ENCODE peak calls at places on chromosomes 12 and 14, in nine cellular contexts. One of them, this sample, is unnamed.

GRCh38 chr12:80325167-80325959 is 118.7 kb upstream of the PTPRQ start:
- DNase-seq in right lobe of liver: no peak
- DNase-seq in left lung: no peak
- DNase-seq in spleen: no peak
- DNase-seq in dorsolateral prefrontal cortex: no peak
- DNase-seq in cardiac muscle cell: peak; percentile 27
- DNase-seq in adrenal gland: no peak
- DNase-seq in endothelial cell of umbilical vein: peak; percentile 3
- DNase-seq in lower lobe of right lung: no peak
- DNase-seq in this sample: no peak

GRCh38 chr14:92846162-92846897 is 52.2 kb downstream of the GOLGA5 start:
- DNase-seq in right lobe of liver: no peak
- DNase-seq in left lung: no peak
- DNase-seq in spleen: no peak
- DNase-seq in dorsolateral prefrontal cortex: no peak
- DNase-seq in cardiac muscle cell: no peak
- DNase-seq in adrenal gland: peak; percentile 34
- DNase-seq in endothelial cell of umbilical vein: peak; percentile 73
- DNase-seq in lower lobe of right lung: no peak
- DNase-seq in this sample: peak; percentile 79

GRCh38 chr12:22461786-22462185 is 82.6 kb downstream of the C2CD5 start:
- DNase-seq in right lobe of liver: no peak
- DNase-seq in left lung: no peak
- DNase-seq in spleen: no peak
- DNase-seq in dorsolateral prefrontal cortex: no peak
- DNase-seq in cardiac muscle cell: no peak
- DNase-seq in adrenal gland: no peak
- DNase-seq in endothelial cell of umbilical vein: no peak
- DNase-seq in lower lobe of right lung: no peak
- DNase-seq in this sample: no peak

GRCh38 chr12:53483225-53483978 is 15.9 kb downstream of the MAP3K12 start:
- DNase-seq in right lobe of liver: no peak
- DNase-seq in left lung: no peak
- DNase-seq in spleen: no peak
- DNase-seq in dorsolateral prefrontal cortex: no peak
- DNase-seq in cardiac muscle cell: no peak
- DNase-seq in adrenal gland: peak; percentile 21
- DNase-seq in endothelial cell of umbilical vein: no peak
- DNase-seq in lower lobe of right lung: no peak
- DNase-seq in this sample: no peak

GRCh38 chr12:57521475-57522018 is 1.1 kb upstream of the MBD6 start:
- DNase-seq in right lobe of liver: peak; percentile 72
- DNase-seq in left lung: peak; percentile 61
- DNase-seq in spleen: peak; percentile 88
- DNase-seq in dorsolateral prefrontal cortex: peak; percentile 24
- DNase-seq in cardiac muscle cell: peak; percentile 69
- DNase-seq in adrenal gland: peak; percentile 79
- DNase-seq in endothelial cell of umbilical vein: no peak
- DNase-seq in lower lobe of right lung: peak; percentile 63
- DNase-seq in this sample: peak; percentile 47

GRCh38 chr12:52874573-52875435 is 26.0 kb upstream of the KRT78 start:
- DNase-seq in right lobe of liver: no peak
- DNase-seq in left lung: no peak
- DNase-seq in spleen: no peak
- DNase-seq in dorsolateral prefrontal cortex: no peak
- DNase-seq in cardiac muscle cell: no peak
- DNase-seq in adrenal gland: no peak
- DNase-seq in endothelial cell of umbilical vein: no peak
- DNase-seq in lower lobe of right lung: no peak
- DNase-seq in this sample: peak; percentile 12

GRCh38 chr12:69851976-69852375 is 26.9 kb downstream of the MYRFL start:
- DNase-seq in right lobe of liver: no peak
- DNase-seq in left lung: no peak
- DNase-seq in spleen: no peak
- DNase-seq in dorsolateral prefrontal cortex: no peak
- DNase-seq in cardiac muscle cell: no peak
- DNase-seq in adrenal gland: no peak
- DNase-seq in endothelial cell of umbilical vein: no peak
- DNase-seq in lower lobe of right lung: no peak
- DNase-seq in this sample: peak; percentile 59

GRCh38 chr14:24251880-24252288 is 9.5 kb upstream of the TINF2 start:
- DNase-seq in right lobe of liver: no peak
- DNase-seq in left lung: peak; percentile 28
- DNase-seq in spleen: no peak
- DNase-seq in dorsolateral prefrontal cortex: no peak
- DNase-seq in cardiac muscle cell: no peak
- DNase-seq in adrenal gland: no peak
- DNase-seq in endothelial cell of umbilical vein: peak; percentile 12
- DNase-seq in lower lobe of right lung: no peak
- DNase-seq in this sample: peak; percentile 47

GRCh38 chr12:78671295-78671694 is 193.3 kb upstream of the SYT1 start:
- DNase-seq in right lobe of liver: no peak
- DNase-seq in left lung: no peak
- DNase-seq in spleen: no peak
- DNase-seq in dorsolateral prefrontal cortex: no peak
- DNase-seq in cardiac muscle cell: no peak
- DNase-seq in adrenal gland: no peak
- DNase-seq in endothelial cell of umbilical vein: peak; percentile 24
- DNase-seq in lower lobe of right lung: no peak
- DNase-seq in this sample: peak; percentile 93

GRCh38 chr14:61533513-61534255 is 161.6 kb upstream of the HIF1A start:
- DNase-seq in right lobe of liver: no peak
- DNase-seq in left lung: no peak
- DNase-seq in spleen: no peak
- DNase-seq in dorsolateral prefrontal cortex: no peak
- DNase-seq in cardiac muscle cell: no peak
- DNase-seq in adrenal gland: peak; percentile 44
- DNase-seq in endothelial cell of umbilical vein: peak; percentile 25
- DNase-seq in lower lobe of right lung: no peak
- DNase-seq in this sample: no peak

GRCh38 chr14:69288001-69288771 is 28.2 kb downstream of the GALNT16 start:
- DNase-seq in right lobe of liver: peak; percentile 62
- DNase-seq in left lung: no peak
- DNase-seq in spleen: no peak
- DNase-seq in dorsolateral prefrontal cortex: peak; percentile 30
- DNase-seq in cardiac muscle cell: peak; percentile 35
- DNase-seq in adrenal gland: peak; percentile 64
- DNase-seq in endothelial cell of umbilical vein: peak; percentile 46
- DNase-seq in lower lobe of right lung: no peak
- DNase-seq in this sample: peak; percentile 67

GRCh38 chr12:49866859-49867579 is 24.1 kb upstream of the BCDIN3D start:
- DNase-seq in right lobe of liver: peak; percentile 73
- DNase-seq in left lung: peak; percentile 74
- DNase-seq in spleen: peak; percentile 88
- DNase-seq in dorsolateral prefrontal cortex: peak; percentile 79
- DNase-seq in cardiac muscle cell: peak; percentile 80
- DNase-seq in adrenal gland: peak; percentile 76
- DNase-seq in endothelial cell of umbilical vein: peak; percentile 42
- DNase-seq in lower lobe of right lung: peak; percentile 85
- DNase-seq in this sample: no peak

GRCh38 chr14:98218213-98218612 is 1053.8 kb downstream of the BCL11B start:
- DNase-seq in right lobe of liver: no peak
- DNase-seq in left lung: no peak
- DNase-seq in spleen: no peak
- DNase-seq in dorsolateral prefrontal cortex: no peak
- DNase-seq in cardiac muscle cell: no peak
- DNase-seq in adrenal gland: no peak
- DNase-seq in endothelial cell of umbilical vein: no peak
- DNase-seq in lower lobe of right lung: no peak
- DNase-seq in this sample: no peak

GRCh38 chr14:82075566-82075965 is 541.9 kb upstream of the SEL1L start:
- DNase-seq in right lobe of liver: peak; percentile 57
- DNase-seq in left lung: no peak
- DNase-seq in spleen: no peak
- DNase-seq in dorsolateral prefrontal cortex: no peak
- DNase-seq in cardiac muscle cell: peak; percentile 89
- DNase-seq in adrenal gland: peak; percentile 34
- DNase-seq in endothelial cell of umbilical vein: no peak
- DNase-seq in lower lobe of right lung: no peak
- DNase-seq in this sample: no peak

GRCh38 chr12:95396849-95397498 is 77.0 kb upstream of the METAP2 start:
- DNase-seq in right lobe of liver: no peak
- DNase-seq in left lung: no peak
- DNase-seq in spleen: no peak
- DNase-seq in dorsolateral prefrontal cortex: no peak
- DNase-seq in cardiac muscle cell: no peak
- DNase-seq in adrenal gland: no peak
- DNase-seq in endothelial cell of umbilical vein: no peak
- DNase-seq in lower lobe of right lung: no peak
- DNase-seq in this sample: no peak

GRCh38 chr12:57454566-57455373 is at the start of gene INHBE:
- DNase-seq in right lobe of liver: peak; percentile 95
- DNase-seq in left lung: no peak
- DNase-seq in spleen: peak; percentile 72
- DNase-seq in dorsolateral prefrontal cortex: no peak
- DNase-seq in cardiac muscle cell: peak; percentile 52
- DNase-seq in adrenal gland: no peak
- DNase-seq in endothelial cell of umbilical vein: no peak
- DNase-seq in lower lobe of right lung: no peak
- DNase-seq in this sample: peak; percentile 59

GRCh38 chr12:49055978-49056754 is 4.4 kb downstream of the KMT2D start:
- DNase-seq in right lobe of liver: no peak
- DNase-seq in left lung: peak; percentile 79
- DNase-seq in spleen: no peak
- DNase-seq in dorsolateral prefrontal cortex: peak; percentile 76
- DNase-seq in cardiac muscle cell: peak; percentile 56
- DNase-seq in adrenal gland: peak; percentile 69
- DNase-seq in endothelial cell of umbilical vein: peak; percentile 87
- DNase-seq in lower lobe of right lung: peak; percentile 74
- DNase-seq in this sample: peak; percentile 59

GRCh38 chr12:104219908-104220404 is 4.4 kb downstream of the TXNRD1 start:
- DNase-seq in right lobe of liver: no peak
- DNase-seq in left lung: peak; percentile 35
- DNase-seq in spleen: no peak
- DNase-seq in dorsolateral prefrontal cortex: no peak
- DNase-seq in cardiac muscle cell: no peak
- DNase-seq in adrenal gland: peak; percentile 82
- DNase-seq in endothelial cell of umbilical vein: peak; percentile 87
- DNase-seq in lower lobe of right lung: no peak
- DNase-seq in this sample: peak; percentile 68

GRCh38 chr12:55687746-55688145 is 20.0 kb downstream of the ITGA7 start:
- DNase-seq in right lobe of liver: no peak
- DNase-seq in left lung: no peak
- DNase-seq in spleen: peak; percentile 44
- DNase-seq in dorsolateral prefrontal cortex: no peak
- DNase-seq in cardiac muscle cell: no peak
- DNase-seq in adrenal gland: peak; percentile 2
- DNase-seq in endothelial cell of umbilical vein: no peak
- DNase-seq in lower lobe of right lung: no peak
- DNase-seq in this sample: no peak

GRCh38 chr14:54338696-54339317 is 58.0 kb upstream of the CDKN3 start:
- DNase-seq in right lobe of liver: no peak
- DNase-seq in left lung: no peak
- DNase-seq in spleen: no peak
- DNase-seq in dorsolateral prefrontal cortex: no peak
- DNase-seq in cardiac muscle cell: peak; percentile 29
- DNase-seq in adrenal gland: no peak
- DNase-seq in endothelial cell of umbilical vein: peak; percentile 78
- DNase-seq in lower lobe of right lung: no peak
- DNase-seq in this sample: peak; percentile 56

DNA sequence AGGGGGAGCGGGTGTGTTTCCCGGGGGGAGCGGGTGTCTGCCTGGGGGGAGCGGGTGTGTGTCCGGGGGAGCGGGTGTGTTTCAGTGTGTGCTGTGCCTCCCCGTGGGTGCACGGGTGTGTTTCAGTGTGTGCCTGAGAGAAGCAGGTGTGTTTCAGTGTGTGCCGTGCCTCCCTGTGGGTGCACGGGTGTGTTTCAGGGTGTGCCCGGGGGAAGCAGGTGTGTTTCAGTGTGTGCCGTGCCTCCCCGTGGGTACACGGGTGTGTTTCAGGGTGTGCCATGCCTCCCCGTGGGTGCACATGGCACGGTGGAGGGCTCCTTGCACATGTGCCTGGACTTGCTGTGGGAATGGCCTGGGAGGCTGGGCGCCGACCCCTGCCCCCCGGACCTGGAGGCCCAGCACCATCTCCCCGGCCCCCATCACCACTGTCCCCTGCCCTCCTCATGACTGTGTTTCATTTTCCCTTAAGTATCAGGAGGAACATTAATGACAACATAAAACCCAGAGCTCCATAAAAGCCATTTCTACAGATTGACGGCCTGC is 38.7 kb downstream of the FBRSL1 start:
- DNase-seq in right lobe of liver: no peak
- DNase-seq in left lung: no peak
- DNase-seq in spleen: no peak
- DNase-seq in dorsolateral prefrontal cortex: no peak
- DNase-seq in cardiac muscle cell: no peak
- DNase-seq in adrenal gland: no peak
- DNase-seq in endothelial cell of umbilical vein: no peak
- DNase-seq in lower lobe of right lung: no peak
- DNase-seq in this sample: no peak
- H3K27ac ChIP-seq in right lobe of liver: no peak overlapping the region
- H3K27ac ChIP-seq in left lung: no peak overlapping the region
- H3K27ac ChIP-seq in spleen: no peak overlapping the region
- H3K27ac ChIP-seq in dorsolateral prefrontal cortex: no peak overlapping the region
- H3K27ac ChIP-seq in cardiac muscle cell: no peak overlapping the region
- H3K27ac ChIP-seq in adrenal gland: no peak overlapping the region
- H3K27ac ChIP-seq in endothelial cell of umbilical vein: no peak overlapping the region
- H3K27ac ChIP-seq in lower lobe of right lung: no peak overlapping the region
- H3K27ac ChIP-seq in this sample: no peak overlapping the region

GRCh38 chr14:66815687-66816086 is 307.7 kb downstream of the GPHN start:
- DNase-seq in right lobe of liver: no peak
- DNase-seq in left lung: no peak
- DNase-seq in spleen: no peak
- DNase-seq in dorsolateral prefrontal cortex: no peak
- DNase-seq in cardiac muscle cell: no peak
- DNase-seq in adrenal gland: no peak
- DNase-seq in endothelial cell of umbilical vein: no peak
- DNase-seq in lower lobe of right lung: no peak
- DNase-seq in this sample: no peak
- TF ChIP-seq CTCF in right lobe of liver: no peak
- TF ChIP-seq CTCF in left lung: no peak
- TF ChIP-seq CTCF in spleen: no peak
- TF ChIP-seq CTCF in dorsolateral prefrontal cortex: no peak
- TF ChIP-seq CTCF in cardiac muscle cell: no peak
- TF ChIP-seq CTCF in adrenal gland: no peak
- TF ChIP-seq CTCF in endothelial cell of umbilical vein: no peak
- TF ChIP-seq CTCF in lower lobe of right lung: no peak
- TF ChIP-seq CTCF in this sample: no peak

DNA sequence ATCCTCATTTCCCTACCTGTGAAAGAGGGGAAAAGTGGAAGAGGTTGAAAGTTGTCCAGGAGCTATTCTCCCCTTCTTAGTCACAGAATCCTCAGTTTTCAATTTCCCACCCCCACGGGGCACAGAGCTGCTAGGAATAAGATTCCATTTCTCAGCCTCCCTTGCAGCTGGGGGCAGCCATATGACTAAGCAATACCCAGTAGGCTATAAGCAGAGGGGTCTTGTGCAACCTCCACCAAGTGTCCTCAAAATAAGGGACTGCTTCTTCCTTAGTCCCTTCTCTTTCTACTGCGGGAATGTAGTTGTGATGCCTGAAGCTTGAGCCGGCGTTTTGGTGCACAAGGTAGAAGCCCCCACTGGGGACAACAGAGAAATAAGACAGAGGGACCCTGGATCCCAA is 40.9 kb downstream of the VWF start:
- DNase-seq in right lobe of liver: no peak
- DNase-seq in left lung: no peak
- DNase-seq in spleen: peak; percentile 7
- DNase-seq in dorsolateral prefrontal cortex: no peak
- DNase-seq in cardiac muscle cell: no peak
- DNase-seq in adrenal gland: no peak
- DNase-seq in endothelial cell of umbilical vein: no peak
- DNase-seq in lower lobe of right lung: no peak
- DNase-seq in this sample: no peak
- H3K27ac ChIP-seq in right lobe of liver: no peak overlapping the region
- H3K27ac ChIP-seq in left lung: no peak overlapping the region
- H3K27ac ChIP-seq in spleen: no peak overlapping the region
- H3K27ac ChIP-seq in dorsolateral prefrontal cortex: peak overlapping the region; percentile 69
- H3K27ac ChIP-seq in cardiac muscle cell: peak overlapping the region; percentile 22
- H3K27ac ChIP-seq in adrenal gland: no peak overlapping the region
- H3K27ac ChIP-seq in endothelial cell of umbilical vein: peak overlapping the region; percentile 85
- H3K27ac ChIP-seq in lower lobe of right lung: no peak overlapping the region
- H3K27ac ChIP-seq in this sample: no peak overlapping the region

GRCh38 chr14:65346895-65347294 is 65.6 kb upstream of the FUT8 start:
- DNase-seq in right lobe of liver: peak; percentile 54
- DNase-seq in left lung: peak; percentile 57
- DNase-seq in spleen: no peak
- DNase-seq in dorsolateral prefrontal cortex: no peak
- DNase-seq in cardiac muscle cell: no peak
- DNase-seq in adrenal gland: peak; percentile 29
- DNase-seq in endothelial cell of umbilical vein: no peak
- DNase-seq in lower lobe of right lung: no peak
- DNase-seq in this sample: no peak
- TF ChIP-seq CTCF in right lobe of liver: no peak
- TF ChIP-seq CTCF in left lung: no peak
- TF ChIP-seq CTCF in spleen: no peak
- TF ChIP-seq CTCF in dorsolateral prefrontal cortex: no peak
- TF ChIP-seq CTCF in cardiac muscle cell: no peak
- TF ChIP-seq CTCF in adrenal gland: no peak
- TF ChIP-seq CTCF in endothelial cell of umbilical vein: no peak
- TF ChIP-seq CTCF in lower lobe of right lung: no peak
- TF ChIP-seq CTCF in this sample: no peak